ENCODE peak calls at places on chromosome 14, in ten cellular contexts. X is HT1080; D is kidney tubule cell; G is activated naive CD4-positive, alpha-beta T cell treated with anti-CD3 and anti-CD28 coated beads, Interleukin-2, amount 50 U/mL, for 16 hours; F is stimulated activated CD8-positive, alpha-beta memory T cell treated with anti-CD3 and anti-CD28 coated beads, Interleukin-7, amount 100 ng/mL, for 1 hour; I is activated CD4-positive, alpha-beta T cell treated with anti-CD3 and anti-CD28 coated beads, Interleukin-2, amount 50 U/mL, for 1 hour; J is GM18507; Q is substantia nigra; U is NCI-H345; P is heart right ventricle. H is an unnamed sample.

GRCh38 chr14:38387821-38388220 is 131.9 kb upstream of the CLEC14A start:
- DNase-seq in X (no peak), D (no peak), G (no peak), F (no peak), I (no peak), J (no peak), Q (no peak), U (no peak), P (no peak), H (no peak)

GRCh38 chr14:94026173-94026885 is at the start of gene OTUB2:
- DNase-seq in X (peak), D (peak), G (peak), F (peak), I (peak), J (peak), Q (peak), U (peak), P (peak), H (peak)

GRCh38 chr14:71555654-71556559 is 376.3 kb upstream of the RGS6 start:
- DNase-seq in X (peak), D (peak), G (peak), F (peak), I (peak), J (peak), Q (no peak), U (no peak), P (no peak), H (no peak)

GRCh38 chr14:92471919-92472318 is 41.7 kb upstream of the RIN3 start:
- DNase-seq in X (peak), D (peak), G (no peak), F (no peak), I (no peak), J (no peak), Q (no peak), U (no peak), P (no peak), H (no peak)

GRCh38 chr14:104691546-104692260 is 2.3 kb downstream of the INF2 start:
- DNase-seq in X (no peak), D (no peak), G (no peak), F (no peak), I (no peak), J (no peak), Q (no peak), U (no peak), P (no peak), H (no peak)

GRCh38 chr14:62691613-62692489 is 353.4 kb downstream of the KCNH5 start:
- DNase-seq in X (peak), D (peak), G (no peak), F (no peak), I (no peak), J (no peak), Q (no peak), U (peak), P (no peak), H (no peak)

GRCh38 chr14:71103662-71104484 is 196.6 kb downstream of the PCNX1 start:
- DNase-seq in X (peak), D (peak), G (no peak), F (no peak), I (no peak), J (peak), Q (no peak), U (peak), P (peak), H (peak)

GRCh38 chr14:94823556-94824341 is 53.8 kb upstream of the GSC start:
- DNase-seq in X (peak), D (peak), G (no peak), F (no peak), I (no peak), J (no peak), Q (no peak), U (no peak), P (no peak), H (no peak)

GRCh38 chr14:102731101-102731870 is 46.0 kb upstream of the TRAF3 start:
- DNase-seq in X (no peak), D (no peak), G (no peak), F (no peak), I (no peak), J (no peak), Q (no peak), U (no peak), P (no peak), H (no peak)

GRCh38 chr14:97219356-97220017 is 422.3 kb downstream of the VRK1 start:
- DNase-seq in X (no peak), D (no peak), G (peak), F (no peak), I (peak), J (no peak), Q (no peak), U (no peak), P (no peak), H (no peak)

GRCh38 chr14:31127690-31128089 is 79.9 kb downstream of the HECTD1 start:
- DNase-seq in X (no peak), D (peak), G (no peak), F (no peak), I (no peak), J (peak), Q (no peak), U (no peak), P (no peak), H (no peak)

GRCh38 chr14:39090548-39091111 is 12.4 kb downstream of the SEC23A start:
- DNase-seq in X (no peak), D (no peak), G (no peak), F (no peak), I (no peak), J (no peak), Q (no peak), U (no peak), P (no peak), H (no peak)

GRCh38 chr14:102094101-102094500 is 7.3 kb upstream of the HSP90AA1 start:
- DNase-seq in X (no peak), D (no peak), G (no peak), F (no peak), I (no peak), J (no peak), Q (no peak), U (no peak), P (no peak), H (no peak)

GRCh38 chr14:75279739-75280447 is 1.3 kb downstream of the FOS start:
- DNase-seq in X (no peak), D (peak), G (no peak), F (no peak), I (peak), J (no peak), Q (no peak), U (no peak), P (no peak), H (no peak)

H was measured in D341Med.